ENCODE peak calls at places on chromosomes 6 and 20, in nine cellular contexts. O, C, S, L, F, J, A, G and D are unnamed samples.

GRCh38 chr6:30885999-30886896 is 1.9 kb downstream of the DDR1 start:
- DNase-seq in J (peak), S (no peak), A (peak), C (peak), F (peak), G (peak), O (no peak), L (no peak), D (peak)

GRCh38 chr6:98579089-98579488 is 255.3 kb upstream of the POU3F2 start:
- DNase-seq in F (no peak), G (no peak), S (no peak), O (no peak), A (no peak), C (no peak), L (no peak), J (peak), D (no peak)

GRCh38 chr6:16286151-16286522 is 47.8 kb downstream of the GMPR start:
- DNase-seq in S (no peak), J (peak), F (no peak), O (no peak), A (peak), C (peak), G (no peak), L (peak), D (peak)

GRCh38 chr6:18047406-18047805 is 60.0 kb upstream of the KIF13A start:
- DNase-seq in F (no peak), O (no peak), A (no peak), S (no peak), L (no peak), G (no peak), C (no peak), J (peak), D (no peak)

GRCh38 chr20:63639093-63639860 is 12.4 kb upstream of the GMEB2 start:
- DNase-seq in G (no peak), J (no peak), O (peak), L (no peak), F (no peak), C (no peak), A (no peak), S (no peak), D (no peak)

GRCh38 chr6:42012501-42013133 is 37.7 kb upstream of the TAF8 start:
- DNase-seq in C (no peak), G (peak), J (peak), S (no peak), O (no peak), F (no peak), A (no peak), L (no peak), D (no peak)

GRCh38 chr20:58566981-58567380 is 51.8 kb upstream of the APCDD1L start:
- DNase-seq in S (no peak), L (no peak), O (no peak), F (no peak), C (no peak), G (no peak), J (no peak), A (no peak), D (no peak)

GRCh38 chr20:44714701-44715494 is at the start of gene CCN5:
- DNase-seq in C (peak), G (peak), A (peak), S (peak), F (no peak), J (peak), L (no peak), O (no peak), D (peak)

GRCh38 chr6:132446842-132447241 is 45.6 kb upstream of the MOXD1 start:
- DNase-seq in S (no peak), L (no peak), O (no peak), A (no peak), C (no peak), F (no peak), G (no peak), J (no peak), D (no peak)

GRCh38 chr6:54681987-54682386 is 164.6 kb upstream of the FAM83B start:
- DNase-seq in A (peak), S (no peak), J (peak), L (no peak), O (no peak), C (no peak), G (peak), F (no peak), D (no peak)

GRCh38 chr20:47438464-47439381 is 63.0 kb upstream of the NCOA3 start:
- DNase-seq in L (no peak), O (no peak), F (no peak), G (peak), J (no peak), S (no peak), A (peak), C (no peak), D (no peak)

GRCh38 chr6:82216549-82216948 is 31.0 kb downstream of the IBTK start:
- DNase-seq in G (no peak), F (no peak), J (peak), A (no peak), O (no peak), C (no peak), S (no peak), L (no peak), D (no peak)